ENCODE peak calls at places on chromosomes 3 and 15, in five cellular contexts. T, E, P, S and F are unnamed samples.

GRCh38 chr3:154956815-154957214 is 123.3 kb upstream of the MME start:
- DNase-seq in T (no peak), S (no peak), E (no peak), P (no peak), F (no peak)

GRCh38 chr3:124601189-124601588 is 129.1 kb upstream of the UMPS start:
- DNase-seq in T (no peak), P (no peak), E (no peak), S (no peak), F (no peak)

GRCh38 chr15:75647370-75648155 is at the start of gene SNX33:
- DNase-seq in T (peak; percentile 90), S (peak; percentile 89), E (peak; percentile 85), P (peak; percentile 70), F (peak; percentile 94)

GRCh38 chr15:67807141-67807540 is 18.2 kb upstream of the SKOR1 start:
- DNase-seq in P (no peak), T (no peak), S (no peak), E (no peak), F (no peak)

GRCh38 chr15:70936326-70936725 is 43.7 kb downstream of the LRRC49 start:
- DNase-seq in T (no peak), P (no peak), E (no peak), S (peak; percentile 21), F (no peak)

GRCh38 chr3:34780973-34781372 is 858.4 kb upstream of the ARPP21 start:
- DNase-seq in E (no peak), P (no peak), S (no peak), T (no peak), F (no peak)

GRCh38 chr3:8253201-8253600 is 248.4 kb upstream of the LMCD1 start:
- DNase-seq in E (no peak), S (no peak), P (no peak), T (no peak), F (no peak)

GRCh38 chr3:49803464-49804140 is 541 bp downstream of the INKA1 start:
- DNase-seq in S (peak; percentile 39), T (peak; percentile 48), P (no peak), E (no peak), F (no peak)

GRCh38 chr3:53705024-53705750 is 141.0 kb downstream of the CHDH start:
- DNase-seq in S (no peak), E (peak; percentile 39), P (no peak), T (no peak), F (no peak)

GRCh38 chr15:77753238-77753873 is 120.6 kb upstream of the LINGO1 start:
- DNase-seq in S (peak; percentile 5), P (peak; percentile 16), T (peak; percentile 76), E (peak; percentile 82), F (peak; percentile 34)

GRCh38 chr15:92884813-92885461 is 15.2 kb upstream of the CHD2 start:
- DNase-seq in P (no peak), S (peak; percentile 28), E (no peak), T (no peak), F (no peak)

GRCh38 chr15:95347846-95348245 is 982.7 kb upstream of the NR2F2 start:
- DNase-seq in P (no peak), E (no peak), T (no peak), S (no peak), F (no peak)

GRCh38 chr15:70494861-70495571 is 268.3 kb downstream of the UACA start:
- DNase-seq in T (no peak), P (peak; percentile 95), E (no peak), S (peak; percentile 96), F (peak; percentile 96)

GRCh38 chr3:63351159-63352007 is 73.3 kb downstream of the SYNPR start:
- DNase-seq in E (no peak), T (peak; percentile 65), P (peak; percentile 6), S (peak; percentile 64), F (peak; percentile 58)

GRCh38 chr15:66042624-66043023 is 173.3 kb downstream of the RAB11A start:
- DNase-seq in E (peak; percentile 70), P (no peak), T (no peak), S (no peak), F (no peak)

GRCh38 chr3:182692021-182692420 is 101.3 kb upstream of the ATP11B start:
- DNase-seq in E (no peak), P (no peak), S (no peak), T (no peak), F (no peak)

GRCh38 chr3:69491980-69492379 is 106.1 kb upstream of the FRMD4B start:
- DNase-seq in E (no peak), P (no peak), S (no peak), T (no peak), F (no peak)

GRCh38 chr3:106257172-106257571 is 388.4 kb upstream of the CBLB start:
- DNase-seq in E (no peak), P (no peak), S (no peak), T (no peak), F (no peak)

GRCh38 chr15:68829068-68829467 is 8.4 kb upstream of the ANP32A start:
- DNase-seq in S (no peak), T (no peak), E (no peak), P (no peak), F (peak; percentile 38)

GRCh38 chr3:87333393-87333892 is 57.1 kb upstream of the POU1F1 start:
- DNase-seq in T (no peak), E (no peak), S (peak; percentile 80), P (no peak), F (peak; percentile 60)

GRCh38 chr3:24521306-24522154 is 26.9 kb upstream of the THRB start:
- DNase-seq in P (peak; percentile 48), E (peak; percentile 65), T (peak; percentile 33), S (no peak), F (peak; percentile 62)

GRCh38 chr3:30631237-30631961 is 25.0 kb downstream of the TGFBR2 start:
- DNase-seq in S (no peak), P (no peak), E (no peak), T (no peak), F (peak; percentile 81)

GRCh38 chr3:13494463-13495350 is 14.6 kb downstream of the HDAC11 start:
- DNase-seq in T (peak; percentile 21), S (peak; percentile 21), E (no peak), P (no peak), F (peak; percentile 42)

GRCh38 chr15:40937762-40938529 is 8.8 kb downstream of the DLL4 start:
- DNase-seq in E (no peak), S (no peak), P (no peak), T (no peak), F (no peak)

GRCh38 chr3:154559623-154560022 is 129.6 kb upstream of the GPR149 start:
- DNase-seq in S (no peak), E (no peak), P (no peak), T (no peak), F (no peak)

GRCh38 chr3:14451844-14452533 is 49.6 kb downstream of the SLC6A6 start:
- DNase-seq in T (no peak), E (no peak), S (peak; percentile 98), P (no peak), F (peak; percentile 96)

GRCh38 chr15:80585544-80586018 is 109.5 kb upstream of the ABHD17C start:
- DNase-seq in P (peak; percentile 87), S (no peak), T (no peak), E (no peak), F (no peak)

GRCh38 chr15:58419803-58420524 is 11.8 kb upstream of the LIPC start:
- DNase-seq in E (no peak), T (no peak), S (no peak), P (no peak), F (no peak)

GRCh38 chr15:58423858-58424608 is 7.8 kb upstream of the LIPC start:
- DNase-seq in P (no peak), T (no peak), E (no peak), S (peak; percentile 42), F (no peak)

GRCh38 chr15:58423205-58423604 is 8.6 kb upstream of the LIPC start:
- DNase-seq in E (no peak), S (no peak), P (no peak), T (no peak), F (no peak)

GRCh38 chr15:58416963-58417362 is 14.8 kb upstream of the LIPC start:
- DNase-seq in T (no peak), S (no peak), P (no peak), E (no peak), F (no peak)

DNA sequence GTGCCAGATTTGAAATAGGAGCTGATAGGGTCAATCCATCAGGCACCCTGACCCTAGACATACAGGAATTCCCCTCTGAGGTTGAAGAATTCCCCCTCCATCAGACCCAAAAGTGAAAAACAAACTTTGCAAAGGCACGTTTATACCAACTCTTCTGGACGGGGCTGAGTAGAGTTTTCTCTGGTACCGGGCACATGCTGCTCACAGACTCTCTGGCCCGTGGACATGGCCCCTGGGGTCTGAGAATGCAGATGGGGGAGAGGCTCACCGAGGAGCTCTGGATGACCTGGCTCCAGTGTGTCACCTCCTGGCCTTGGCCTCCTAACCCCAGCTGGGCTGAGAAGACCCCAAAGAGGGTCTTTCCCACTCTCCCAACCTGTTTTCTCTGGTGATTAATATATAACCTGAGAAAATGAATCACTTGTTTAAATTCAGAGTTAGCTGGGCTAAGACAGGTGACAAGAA is 11.2 kb upstream of the LIPC start:
- DNase-seq in T (no peak), S (no peak), P (no peak), E (no peak), F (no peak)
- H3K4me3 ChIP-seq in T (no peak overlapping the region), S (no peak overlapping the region), P (no peak overlapping the region), E (no peak overlapping the region), F (no peak overlapping the region)

GRCh38 chr3:58434170-58434507 is 507 bp upstream of the PDHB start:
- DNase-seq in S (no peak), E (no peak), P (no peak), T (no peak), F (peak; percentile 17)
- H2BK120ac ChIP-seq in S (peak overlapping the region; percentile 93), E (peak overlapping the region; percentile 96), P (no peak overlapping the region), T (no peak overlapping the region), F (no peak overlapping the region)

GRCh38 chr3:42582474-42583070 is 805 bp upstream of the SEC22C start:
- DNase-seq in S (no peak), E (no peak), T (no peak), P (no peak), F (no peak)

GRCh38 chr3:42578054-42578453 is 3.7 kb downstream of the SEC22C start:
- DNase-seq in S (no peak), T (no peak), P (no peak), E (no peak), F (no peak)

GRCh38 chr3:42581709-42582473 is at the start of gene SEC22C:
- DNase-seq in T (peak; percentile 94), P (peak; percentile 93), E (peak; percentile 96), S (peak; percentile 84), F (peak; percentile 93)

GRCh38 chr3:42581400-42581708 is 413 bp downstream of the SEC22C start:
- DNase-seq in P (no peak), T (no peak), S (no peak), E (no peak), F (no peak)
- H3K9me3 ChIP-seq in P (no peaks in the 10 kb centered on the region), T (no peaks in the 10 kb centered on the region), S (no peaks in the 10 kb centered on the region), E (no peaks in the 10 kb centered on the region), F (no peaks in the 10 kb centered on the region)

DNA sequence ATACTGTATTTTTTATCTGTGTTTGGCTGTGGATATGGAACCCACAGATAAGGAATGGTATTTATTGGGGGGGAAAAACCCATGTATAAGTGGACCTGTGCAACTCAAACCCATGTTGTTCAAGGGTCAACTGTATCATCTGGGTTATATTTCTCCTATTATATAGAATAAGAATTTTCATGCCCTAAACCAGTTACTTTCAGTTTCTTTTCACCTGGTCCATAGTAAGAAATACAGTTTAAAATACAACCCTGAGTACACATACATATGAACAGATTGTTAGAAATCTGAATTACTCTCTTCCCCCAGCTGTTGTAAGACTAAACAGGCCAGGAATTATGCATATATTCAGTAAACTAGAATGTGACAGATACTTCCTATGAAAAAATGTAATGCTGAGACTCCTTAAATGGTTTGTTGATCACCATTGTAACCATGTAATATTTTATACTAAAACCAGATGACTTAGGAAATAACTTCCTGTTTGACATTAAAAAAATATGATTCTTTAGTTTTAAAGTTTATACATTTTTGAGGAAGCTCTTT is 52.6 kb upstream of the ZCWPW2 start:
- DNase-seq in P (no peak), T (no peak), S (peak; percentile 19), E (no peak), F (peak; percentile 10)
- H3K4me3 ChIP-seq in P (no peak overlapping the region), T (no peak overlapping the region), S (peak overlapping the region; percentile 3), E (no peak overlapping the region), F (peak overlapping the region; percentile 50)

GRCh38 chr3:160676547-160677303 is at the start of gene ARL14:
- DNase-seq in E (no peak), T (no peak), S (peak; percentile 68), P (peak; percentile 35), F (peak; percentile 37)
- H2BK120ac ChIP-seq in E (no peak within 1 kb of the TSS), T (no peak within 1 kb of the TSS), S (peak within 1 kb of the TSS; percentile 4), P (peak within 1 kb of the TSS; percentile 21), F (no peak within 1 kb of the TSS)